ENCODE peak calls at places on chromosome 3, in eight cellular contexts. One of them, this sample, is unnamed.

GRCh38 chr3:46386206-46386605 is 15.5 kb downstream of the CCR5 start:
- DNase-seq in A673: no peak
- DNase-seq in NCI-H524 treated with DMSO at 0.1 percent for 48 hours: no peak
- DNase-seq in ELR: peak; percentile 87
- DNase-seq in GM04504: no peak
- DNase-seq in activated gamma-delta T cell: no peak
- DNase-seq in retina: no peak
- DNase-seq in uterus: no peak
- DNase-seq in this sample: no peak

GRCh38 chr3:29686889-29687592 is 406.2 kb downstream of the RBMS3 start:
- DNase-seq in A673: no peak
- DNase-seq in NCI-H524 treated with DMSO at 0.1 percent for 48 hours: no peak
- DNase-seq in ELR: peak; percentile 49
- DNase-seq in GM04504: no peak
- DNase-seq in activated gamma-delta T cell: no peak
- DNase-seq in retina: no peak
- DNase-seq in uterus: no peak
- DNase-seq in this sample: no peak

GRCh38 chr3:45832691-45833090 is 9.2 kb downstream of the LZTFL1 start:
- DNase-seq in A673: no peak
- DNase-seq in NCI-H524 treated with DMSO at 0.1 percent for 48 hours: no peak
- DNase-seq in ELR: peak; percentile 26
- DNase-seq in GM04504: no peak
- DNase-seq in activated gamma-delta T cell: no peak
- DNase-seq in retina: no peak
- DNase-seq in uterus: no peak
- DNase-seq in this sample: no peak

GRCh38 chr3:160480931-160481330 is 31.3 kb upstream of the TRIM59 start:
- DNase-seq in A673: no peak
- DNase-seq in NCI-H524 treated with DMSO at 0.1 percent for 48 hours: no peak
- DNase-seq in ELR: peak; percentile 64
- DNase-seq in GM04504: no peak
- DNase-seq in activated gamma-delta T cell: no peak
- DNase-seq in retina: no peak
- DNase-seq in uterus: no peak
- DNase-seq in this sample: no peak

GRCh38 chr3:17912011-17912760 is 169.8 kb upstream of the TBC1D5 start:
- DNase-seq in A673: no peak
- DNase-seq in NCI-H524 treated with DMSO at 0.1 percent for 48 hours: no peak
- DNase-seq in ELR: no peak
- DNase-seq in GM04504: no peak
- DNase-seq in activated gamma-delta T cell: no peak
- DNase-seq in retina: no peak
- DNase-seq in uterus: no peak
- DNase-seq in this sample: no peak

GRCh38 chr3:127482216-127483004 is 108.1 kb downstream of the TPRA1 start:
- DNase-seq in A673: no peak
- DNase-seq in NCI-H524 treated with DMSO at 0.1 percent for 48 hours: no peak
- DNase-seq in ELR: no peak
- DNase-seq in GM04504: no peak
- DNase-seq in activated gamma-delta T cell: no peak
- DNase-seq in retina: no peak
- DNase-seq in uterus: peak; percentile 5
- DNase-seq in this sample: no peak

GRCh38 chr3:51673181-51673801 is 2.2 kb downstream of the TEX264 start:
- DNase-seq in A673: peak; percentile 52
- DNase-seq in NCI-H524 treated with DMSO at 0.1 percent for 48 hours: no peak
- DNase-seq in ELR: no peak
- DNase-seq in GM04504: no peak
- DNase-seq in activated gamma-delta T cell: no peak
- DNase-seq in retina: no peak
- DNase-seq in uterus: no peak
- DNase-seq in this sample: no peak

GRCh38 chr3:186367631-186368030 is 5.6 kb upstream of the DGKG start:
- DNase-seq in A673: no peak
- DNase-seq in NCI-H524 treated with DMSO at 0.1 percent for 48 hours: no peak
- DNase-seq in ELR: no peak
- DNase-seq in GM04504: no peak
- DNase-seq in activated gamma-delta T cell: no peak
- DNase-seq in retina: no peak
- DNase-seq in uterus: no peak
- DNase-seq in this sample: no peak

GRCh38 chr3:153426803-153427202 is 264.8 kb downstream of the RAP2B start:
- DNase-seq in A673: no peak
- DNase-seq in NCI-H524 treated with DMSO at 0.1 percent for 48 hours: no peak
- DNase-seq in ELR: no peak
- DNase-seq in GM04504: no peak
- DNase-seq in activated gamma-delta T cell: no peak
- DNase-seq in retina: no peak
- DNase-seq in uterus: no peak
- DNase-seq in this sample: no peak

GRCh38 chr3:187264051-187264450 is 27.5 kb downstream of the MASP1 start:
- DNase-seq in A673: no peak
- DNase-seq in NCI-H524 treated with DMSO at 0.1 percent for 48 hours: no peak
- DNase-seq in ELR: peak; percentile 92
- DNase-seq in GM04504: no peak
- DNase-seq in activated gamma-delta T cell: no peak
- DNase-seq in retina: no peak
- DNase-seq in uterus: no peak
- DNase-seq in this sample: no peak

GRCh38 chr3:30511524-30512278 is 94.7 kb upstream of the TGFBR2 start:
- DNase-seq in A673: peak; percentile 95
- DNase-seq in NCI-H524 treated with DMSO at 0.1 percent for 48 hours: no peak
- DNase-seq in ELR: peak; percentile 95
- DNase-seq in GM04504: peak; percentile 85
- DNase-seq in activated gamma-delta T cell: no peak
- DNase-seq in retina: no peak
- DNase-seq in uterus: peak; percentile 48
- DNase-seq in this sample: peak; percentile 27

GRCh38 chr3:174874258-174874657 is 15.1 kb downstream of the NAALADL2 start:
- DNase-seq in A673: no peak
- DNase-seq in NCI-H524 treated with DMSO at 0.1 percent for 48 hours: no peak
- DNase-seq in ELR: no peak
- DNase-seq in GM04504: no peak
- DNase-seq in activated gamma-delta T cell: no peak
- DNase-seq in retina: no peak
- DNase-seq in uterus: no peak
- DNase-seq in this sample: no peak

This sample was measured in gastrocnemius medialis.